ENCODE peak calls at places on chromosomes 7 and 10, in six cellular contexts. Y is omental fat pad; B is activated CD8-positive, alpha-beta memory T cell treated with anti-CD3 and anti-CD28 coated beads, Interleukin-2, amount 10 ng/mL, durations not matched to agents 7 days and 5 days; J is activated T-cell treated with anti-CD3 and anti-CD28 coated beads, Interleukin-2, amount 50 U/mL, for 4 hours; H is activated T-helper 17 cell treated with anti-CD3 and anti-CD28 coated beads, Interleukin-2, amount 50 U/mL, for 72 hours; L is activated CD8-positive, alpha-beta T cell treated with anti-CD3 and anti-CD28 coated beads for 36 hours. I is an unnamed sample.

GRCh38 chr10:60733189-60733815 is 45.0 kb upstream of the CDK1 start:
- ATAC-seq in Y (peak), B (peak), J (peak), H (peak), L (peak), I (peak)

GRCh38 chr7:156998988-156999610 is 11.4 kb downstream of the MNX1 start:
- ATAC-seq in Y (no peak), B (no peak), J (no peak), H (no peak), L (no peak), I (no peak)

GRCh38 chr7:127995866-127996215 is 35.4 kb downstream of the LRRC4 start:
- ATAC-seq in Y (peak), B (no peak), J (no peak), H (no peak), L (no peak), I (no peak)

GRCh38 chr7:121541457-121541856 is 145.3 kb upstream of the FAM3C start:
- ATAC-seq in Y (no peak), B (no peak), J (no peak), H (no peak), L (no peak), I (no peak)

GRCh38 chr7:105065104-105065503 is 51.1 kb downstream of the KMT2E start:
- ATAC-seq in Y (no peak), B (no peak), J (no peak), H (no peak), L (no peak), I (no peak)

GRCh38 chr10:9010093-9010492 is 955.6 kb downstream of the GATA3 start:
- ATAC-seq in Y (no peak), B (peak), J (peak), H (peak), L (peak), I (no peak)

GRCh38 chr10:110268931-110269640 is 35.6 kb downstream of the SMNDC1 start:
- ATAC-seq in Y (no peak), B (no peak), J (peak), H (peak), L (peak), I (no peak)

GRCh38 chr7:139081584-139081983 is 27.9 kb downstream of the ZC3HAV1 start:
- ATAC-seq in Y (no peak), B (no peak), J (no peak), H (no peak), L (no peak), I (no peak)

GRCh38 chr7:51593638-51594037 is 277.0 kb upstream of the COBL start:
- ATAC-seq in Y (no peak), B (no peak), J (no peak), H (no peak), L (no peak), I (no peak)

GRCh38 chr10:106082865-106083264 is 1081.6 kb downstream of the SORCS1 start:
- ATAC-seq in Y (no peak), B (no peak), J (no peak), H (no peak), L (no peak), I (no peak)

GRCh38 chr7:105219771-105220160 is 169.0 kb downstream of the SRPK2 start:
- ATAC-seq in Y (peak), B (no peak), J (no peak), H (no peak), L (no peak), I (no peak)

GRCh38 chr10:132322621-132323048 is 9.4 kb upstream of the LRRC27 start:
- ATAC-seq in Y (peak), B (no peak), J (no peak), H (no peak), L (no peak), I (no peak)

GRCh38 chr10:51422311-51423120 is 276.9 kb downstream of the CSTF2T start:
- ATAC-seq in Y (peak), B (peak), J (no peak), H (peak), L (no peak), I (no peak)

GRCh38 chr10:109902992-109903947 is 20.0 kb downstream of the XPNPEP1 start:
- ATAC-seq in Y (no peak), B (no peak), J (peak), H (peak), L (peak), I (no peak)

GRCh38 chr7:79353720-79354468 is 99.6 kb downstream of the MAGI2 start:
- ATAC-seq in Y (no peak), B (no peak), J (peak), H (no peak), L (no peak), I (peak)

GRCh38 chr7:23679898-23680416 is at the start of gene FAM221A:
- ATAC-seq in Y (peak), B (peak), J (peak), H (peak), L (peak), I (peak)

GRCh38 chr7:26699761-26700160 is 164.6 kb downstream of the SKAP2 start:
- ATAC-seq in Y (no peak), B (no peak), J (no peak), H (no peak), L (no peak), I (no peak)

GRCh38 chr10:74771054-74771453 is 55.3 kb upstream of the KAT6B start:
- ATAC-seq in Y (no peak), B (no peak), J (no peak), H (no peak), L (no peak), I (no peak)

GRCh38 chr7:4814463-4814862 is 39.0 kb downstream of the AP5Z1 start:
- ATAC-seq in Y (no peak), B (no peak), J (no peak), H (no peak), L (no peak), I (no peak)

GRCh38 chr7:83819911-83820310 is 171.0 kb upstream of the SEMA3E start:
- ATAC-seq in Y (no peak), B (no peak), J (no peak), H (no peak), L (no peak), I (no peak)

GRCh38 chr10:118488710-118489497 is 106.5 kb downstream of the PRLHR start:
- ATAC-seq in Y (no peak), B (no peak), J (no peak), H (peak), L (no peak), I (no peak)

GRCh38 chr7:150401424-150401790 is 22.3 kb downstream of the ZNF775 start:
- ATAC-seq in Y (no peak), B (no peak), J (no peak), H (no peak), L (no peak), I (peak)

GRCh38 chr10:11742009-11742778 is at the start of gene ECHDC3:
- ATAC-seq in Y (peak), B (peak), J (peak), H (peak), L (peak), I (peak)

GRCh38 chr10:60878224-60878623 is 65.8 kb downstream of the RHOBTB1 start:
- ATAC-seq in Y (no peak), B (no peak), J (no peak), H (no peak), L (no peak), I (no peak)